ENCODE peak calls at places on chromosomes 11 and 22, in nine cellular contexts. T is activated CD8-positive, alpha-beta memory T cell treated with anti-CD3 and anti-CD28 coated beads for 1 hour; K is stimulated activated naive CD8-positive, alpha-beta T cell treated with anti-CD3 and anti-CD28 coated beads, Interleukin-15, amount 100 ng/mL, for 72 hours; E is B cell; G is hippocampal formation; Z is COR-L47; Y is AG20443; D is activated naive CD4-positive, alpha-beta T cell; R is stimulated activated CD4-positive, alpha-beta T cell treated with anti-CD3 and anti-CD28 coated beads, TNF-alpha, amount 100 ng/mL, for 4 hours. W is an unnamed sample.

GRCh38 chr11:2099523-2100316 is 39.5 kb downstream of the IGF2 start:
- DNase-seq in Z (peak; percentile 92), R (no peak), K (no peak), Y (no peak), T (no peak), E (no peak), D (no peak), G (no peak), W (no peak)

GRCh38 chr11:11972148-11972547 is 36.3 kb downstream of the DKK3 start:
- DNase-seq in Y (no peak), Z (peak; percentile 8), R (no peak), K (no peak), D (no peak), T (no peak), G (no peak), E (no peak), W (no peak)

GRCh38 chr22:31124290-31124689 is 1.5 kb downstream of the INPP5J start:
- DNase-seq in Y (no peak), K (no peak), Z (no peak), D (no peak), E (no peak), G (no peak), T (no peak), R (no peak), W (no peak)

GRCh38 chr11:94740975-94741707 is 27.0 kb upstream of the AMOTL1 start:
- DNase-seq in R (no peak), D (no peak), Y (peak; percentile 73), G (peak; percentile 49), K (peak; percentile 5), T (no peak), Z (peak; percentile 73), E (peak; percentile 46), W (no peak)

GRCh38 chr11:116911981-116912734 is 74.7 kb upstream of the APOA1 start:
- DNase-seq in E (no peak), K (no peak), Y (no peak), T (no peak), G (no peak), R (no peak), D (no peak), Z (no peak), W (no peak)

GRCh38 chr11:119371778-119372182 is 9.7 kb downstream of the USP2 start:
- DNase-seq in D (no peak), K (no peak), R (no peak), G (peak; percentile 82), Y (no peak), Z (peak; percentile 71), E (no peak), T (no peak), W (no peak)

GRCh38 chr11:45859661-45860140 is 12.4 kb downstream of the CRY2 start:
- DNase-seq in R (no peak), D (no peak), G (peak; percentile 70), Y (peak; percentile 97), E (no peak), K (no peak), T (no peak), Z (peak; percentile 93), W (no peak)

GRCh38 chr11:27700351-27701261 is at the start of gene BDNF:
- DNase-seq in R (no peak), G (no peak), D (no peak), K (no peak), E (peak; percentile 25), T (no peak), Y (peak; percentile 84), Z (no peak), W (no peak)

GRCh38 chr11:68694404-68695297 is 10.3 kb downstream of the GAL start:
- DNase-seq in E (no peak), D (no peak), G (no peak), Y (no peak), Z (no peak), T (no peak), K (no peak), R (no peak), W (no peak)

GRCh38 chr22:37231406-37232139 is 12.5 kb downstream of the RAC2 start:
- DNase-seq in K (peak; percentile 62), T (no peak), E (peak; percentile 15), Z (no peak), R (no peak), D (no peak), Y (no peak), G (no peak), W (no peak)

GRCh38 chr22:43853328-43853931 is 8.9 kb downstream of the SULT4A1 start:
- DNase-seq in R (no peak), Z (no peak), D (no peak), Y (no peak), G (no peak), T (no peak), K (no peak), E (no peak), W (no peak)

GRCh38 chr11:19432370-19433163 is 191.8 kb upstream of the E2F8 start:
- DNase-seq in R (no peak), Y (peak; percentile 78), E (no peak), T (no peak), Z (no peak), D (no peak), K (no peak), G (no peak), W (no peak)

GRCh38 chr11:120061761-120062560 is 76.0 kb downstream of the TRIM29 start:
- DNase-seq in Z (no peak), T (no peak), Y (peak; percentile 78), K (no peak), G (peak; percentile 41), R (no peak), D (no peak), E (no peak), W (no peak)

GRCh38 chr11:124122123-124122522 is 6.9 kb downstream of the VWA5A start:
- DNase-seq in R (no peak), T (no peak), D (no peak), E (no peak), Y (no peak), G (no peak), Z (no peak), K (no peak), W (no peak)

GRCh38 chr11:102368472-102368871 is 21.5 kb downstream of the BIRC2 start:
- DNase-seq in G (no peak), D (no peak), Y (no peak), T (no peak), K (no peak), R (no peak), Z (no peak), E (peak; percentile 26), W (no peak)

W was measured in central memory CD4-positive, alpha-beta T cell.